ENCODE peak calls at places on chromosomes 2 and 18, in nine cellular contexts. S, O, K, D, Z, M, E, Q and G are unnamed samples.

GRCh38 chr18:49728542-49728941 is 84.8 kb downstream of the ACAA2 start:
- DNase-seq in O (peak), K (peak), S (peak), Z (peak), E (peak), D (no peak), Q (no peak), M (no peak), G (no peak)

GRCh38 chr2:217622664-217623063 is 380.1 kb downstream of the TNS1 start:
- DNase-seq in O (no peak), K (peak), D (no peak), E (no peak), M (no peak), Z (no peak), S (no peak), Q (no peak), G (no peak)

GRCh38 chr2:210250577-210250976 is 25.3 kb upstream of the ACADL start:
- DNase-seq in O (no peak), E (no peak), Q (no peak), M (no peak), S (no peak), K (peak), Z (no peak), D (no peak), G (no peak)

GRCh38 chr2:197804758-197805597 is 585 bp downstream of the PLCL1 start:
- DNase-seq in Q (no peak), O (peak), Z (no peak), K (peak), E (no peak), M (peak), D (peak), S (peak), G (peak)

GRCh38 chr2:71223767-71224333 is 3.1 kb downstream of the PAIP2B start:
- DNase-seq in D (peak), Q (no peak), M (peak), E (peak), Z (peak), K (peak), O (peak), S (no peak), G (no peak)

GRCh38 chr2:195592101-195592500 is 64.9 kb upstream of the SLC39A10 start:
- DNase-seq in Z (no peak), K (no peak), D (no peak), O (no peak), E (no peak), Q (no peak), S (no peak), M (no peak), G (no peak)

GRCh38 chr2:127635380-127636237 is 10.3 kb upstream of the GPR17 start:
- DNase-seq in M (no peak), D (no peak), O (no peak), Z (no peak), Q (no peak), S (peak), E (no peak), K (no peak), G (no peak)

GRCh38 chr2:25274868-25275574 is 66.7 kb downstream of the DNMT3A start:
- DNase-seq in S (peak), K (peak), E (no peak), O (no peak), Q (no peak), D (no peak), M (no peak), Z (no peak), G (peak)

GRCh38 chr2:47803770-47804169 is 20.8 kb downstream of the MSH6 start:
- DNase-seq in D (no peak), O (no peak), K (no peak), S (no peak), E (no peak), Q (no peak), Z (no peak), M (no peak), G (no peak)

GRCh38 chr2:240831594-240832204 is 11.7 kb upstream of the KIF1A start:
- DNase-seq in D (no peak), S (no peak), O (no peak), Q (no peak), M (no peak), K (no peak), Z (no peak), E (no peak), G (no peak)

GRCh38 chr2:11535899-11536344 is 2.1 kb downstream of the GREB1 start:
- DNase-seq in S (no peak), D (no peak), E (no peak), Q (no peak), O (no peak), M (no peak), Z (no peak), K (no peak), G (no peak)

GRCh38 chr2:236517463-236518077 is 52.1 kb upstream of the ACKR3 start:
- DNase-seq in O (no peak), M (no peak), D (no peak), Z (no peak), E (no peak), Q (no peak), S (no peak), K (no peak), G (no peak)

GRCh38 chr18:78492813-78493371 is 486.7 kb upstream of the SALL3 start:
- DNase-seq in K (no peak), D (no peak), M (no peak), Q (no peak), O (no peak), E (no peak), S (no peak), Z (no peak), G (no peak)

GRCh38 chr18:32695534-32695933 is 77.3 kb downstream of the KLHL14 start:
- DNase-seq in E (no peak), S (no peak), Q (no peak), Z (no peak), D (no peak), O (no peak), K (no peak), M (no peak), G (no peak)

GRCh38 chr18:48949606-48950535 is 894 bp downstream of the SMAD7 start:
- DNase-seq in O (peak), M (no peak), D (no peak), E (no peak), S (peak), Q (no peak), K (no peak), Z (no peak), G (peak)

GRCh38 chr2:150191349-150191748 is 296.1 kb downstream of the RND3 start:
- DNase-seq in M (no peak), K (peak), S (no peak), Z (no peak), D (no peak), Q (no peak), E (no peak), O (no peak), G (no peak)

GRCh38 chr2:219997341-219997851 is 370.0 kb downstream of the SLC4A3 start:
- DNase-seq in M (peak), K (peak), O (peak), D (peak), Q (peak), Z (no peak), E (no peak), S (no peak), G (no peak)

GRCh38 chr2:196489366-196489765 is 150.1 kb upstream of the CCDC150 start:
- DNase-seq in E (no peak), M (no peak), D (no peak), S (no peak), O (no peak), Q (no peak), K (peak), Z (no peak), G (no peak)

GRCh38 chr2:85831735-85832134 is 57.1 kb downstream of the ST3GAL5 start:
- DNase-seq in M (no peak), Z (no peak), D (no peak), E (no peak), O (no peak), S (no peak), K (no peak), Q (no peak), G (no peak)

GRCh38 chr2:40243581-40243980 is 208.3 kb downstream of the SLC8A1 start:
- DNase-seq in K (peak), O (no peak), D (no peak), M (no peak), E (no peak), S (no peak), Q (no peak), Z (no peak), G (no peak)

GRCh38 chr2:40240067-40240466 is 211.8 kb downstream of the SLC8A1 start:
- DNase-seq in Z (no peak), K (peak), D (peak), O (no peak), E (no peak), M (peak), S (peak), Q (peak), G (no peak)

GRCh38 chr2:40242315-40242714 is 209.6 kb downstream of the SLC8A1 start:
- DNase-seq in E (no peak), D (no peak), O (no peak), Z (no peak), M (no peak), Q (no peak), K (no peak), S (no peak), G (no peak)

GRCh38 chr2:40248294-40248693 is 203.6 kb downstream of the SLC8A1 start:
- DNase-seq in E (no peak), O (no peak), Q (no peak), S (no peak), Z (no peak), D (no peak), K (no peak), M (no peak), G (no peak)

GRCh38 chr2:40244251-40245010 is 207.5 kb downstream of the SLC8A1 start:
- DNase-seq in D (peak), K (peak), S (no peak), O (peak), Q (peak), M (peak), Z (peak), E (peak), G (no peak)
- TF ChIP-seq CTCF in D (peak), K (peak), S (no peak), O (no peak), Q (no peak), M (peak), Z (peak), E (peak), G (no peak)

DNA sequence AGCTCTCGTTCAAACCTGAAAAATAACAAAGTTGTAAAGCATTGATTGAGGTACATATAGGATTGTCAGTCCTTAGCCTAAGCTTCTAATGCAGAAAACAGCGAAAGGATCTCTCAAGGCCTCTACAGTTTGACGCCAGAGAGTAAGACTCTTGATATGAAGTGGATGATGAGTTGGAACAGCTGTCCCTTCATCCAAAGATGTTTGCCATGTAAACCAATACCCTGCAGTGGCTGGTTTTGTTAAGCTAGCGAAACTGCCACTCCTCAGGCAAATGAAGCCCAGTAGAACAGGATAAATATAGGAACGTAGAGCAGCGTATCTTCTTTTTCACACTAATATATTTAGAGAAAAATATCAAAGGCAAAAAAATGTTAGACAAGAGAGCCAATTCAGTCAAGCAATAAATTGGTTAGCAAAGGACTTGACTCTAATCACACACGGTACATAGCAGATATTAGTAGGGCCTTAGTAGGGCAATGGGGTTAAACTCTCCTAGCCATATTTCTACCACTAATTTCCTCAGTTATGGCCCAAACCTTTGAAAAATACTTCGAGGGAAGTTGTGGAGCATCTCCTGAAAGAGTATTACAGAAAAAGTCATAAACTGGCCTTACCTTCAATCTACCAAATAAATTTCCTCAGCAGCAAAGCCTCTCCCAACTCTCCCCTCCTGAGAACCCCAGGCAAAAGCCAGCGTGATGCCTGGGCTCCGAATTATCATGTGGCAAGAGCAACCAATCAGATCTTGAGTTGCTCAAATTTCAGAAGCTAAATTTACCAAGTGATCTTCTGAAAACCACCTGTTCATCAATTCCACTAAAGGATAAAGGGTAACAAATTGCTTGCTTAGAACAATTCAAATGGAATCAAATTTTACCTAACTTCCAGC is at the start of gene NEB:
- DNase-seq in K (no peak), S (no peak), Z (no peak), Q (no peak), O (no peak), E (no peak), M (no peak), D (no peak), G (no peak)
- TF ChIP-seq CTCF in K (no peak), S (no peak), Z (no peak), Q (no peak), O (no peak), E (no peak), M (no peak), D (no peak), G (no peak)

GRCh38 chr2:120395221-120395620 is 49.3 kb downstream of the INHBB start:
- DNase-seq in Q (no peak), K (no peak), O (no peak), S (no peak), E (no peak), M (no peak), Z (no peak), D (no peak), G (no peak)
- TF ChIP-seq CTCF in Q (no peak), K (no peak), O (no peak), S (no peak), E (no peak), M (no peak), Z (no peak), D (no peak), G (no peak)

GRCh38 chr2:102301867-102302362 is 9.4 kb upstream of the IL1RL1 start:
- DNase-seq in K (no peak), S (no peak), M (peak), E (no peak), Z (peak), O (peak), Q (no peak), D (no peak), G (no peak)
- TF ChIP-seq CTCF in K (peak), S (no peak), M (peak), E (peak), Z (peak), O (no peak), Q (no peak), D (no peak), G (no peak)

GRCh38 chr18:34354351-34354750 is 129.6 kb upstream of the NOL4 start:
- DNase-seq in E (no peak), Q (no peak), S (no peak), M (no peak), Z (no peak), K (no peak), D (no peak), O (no peak), G (no peak)

GRCh38 chr18:34357944-34358580 is 133.3 kb upstream of the NOL4 start:
- DNase-seq in E (no peak), Z (no peak), Q (no peak), M (no peak), D (no peak), O (no peak), S (no peak), K (no peak), G (no peak)

GRCh38 chr18:34350778-34351177 is 126.1 kb upstream of the NOL4 start:
- DNase-seq in O (no peak), K (no peak), Z (no peak), Q (no peak), D (no peak), E (no peak), S (no peak), M (no peak), G (no peak)

GRCh38 chr18:34352385-34353163 is 127.9 kb upstream of the NOL4 start:
- DNase-seq in O (no peak), D (no peak), M (no peak), Z (no peak), Q (no peak), K (peak), E (no peak), S (no peak), G (no peak)
- TF ChIP-seq CTCF in O (no peak), D (no peak), M (peak), Z (no peak), Q (no peak), K (no peak), E (no peak), S (no peak), G (no peak)